ENCODE peak calls at places on chromosomes 6 and 20, in eight cellular contexts. Z is naive thymus-derived CD4-positive, alpha-beta T cell; E is foreskin fibroblast; N is neural progenitor cell; K is breast epithelium; W is cardiac fibroblast; T is BJ; Y is endodermal cell. D is an unnamed sample.

GRCh38 chr20:38156888-38157634 is 8.0 kb downstream of the TGM2 start:
- DNase-seq in Z (no peak), E (no peak), N (no peak), K (no peak), W (peak), T (no peak), Y (no peak), D (no peak)

GRCh38 chr20:24767623-24768100 is 181.4 kb upstream of the CST7 start:
- DNase-seq in Z (no peak), E (no peak), N (no peak), K (no peak), W (no peak), T (no peak), Y (peak), D (no peak)

GRCh38 chr6:86728976-86729375 is 208.4 kb upstream of the HTR1E start:
- DNase-seq in Z (no peak), E (no peak), N (no peak), K (no peak), W (no peak), T (no peak), Y (no peak), D (no peak)

GRCh38 chr6:159832941-159833340 is 32.9 kb downstream of the PNLDC1 start:
- DNase-seq in Z (no peak), E (peak), N (no peak), K (no peak), W (no peak), T (no peak), Y (no peak), D (no peak)

GRCh38 chr20:53070714-53071392 is 98.7 kb downstream of the TSHZ2 start:
- DNase-seq in Z (no peak), E (no peak), N (peak), K (no peak), W (no peak), T (no peak), Y (no peak), D (no peak)

GRCh38 chr6:154613137-154613676 is 102.7 kb upstream of the CNKSR3 start:
- DNase-seq in Z (no peak), E (peak), N (no peak), K (no peak), W (peak), T (peak), Y (no peak), D (peak)

GRCh38 chr20:34824026-34824860 is 1.2 kb downstream of the NCOA6 start:
- DNase-seq in Z (peak), E (peak), N (peak), K (peak), W (peak), T (no peak), Y (peak), D (peak)

GRCh38 chr6:25041676-25042598 is 106.2 kb upstream of the RIPOR2 start:
- DNase-seq in Z (peak), E (no peak), N (no peak), K (no peak), W (no peak), T (no peak), Y (peak), D (no peak)

GRCh38 chr6:39314273-39314790 is at the start of gene KCNK17:
- DNase-seq in Z (no peak), E (no peak), N (peak), K (no peak), W (no peak), T (no peak), Y (no peak), D (no peak)

GRCh38 chr6:167678102-167679101 is 148.3 kb upstream of the AFDN start:
- DNase-seq in Z (no peak), E (no peak), N (peak), K (no peak), W (no peak), T (no peak), Y (peak), D (no peak)
- H3K4me3 ChIP-seq in Z (no peak), E (no peak), N (peak), K (peak), W (peak), T (no peak), Y (peak), D (no peak)

GRCh38 chr6:37005061-37005810 is at the start of gene FGD2:
- DNase-seq in Z (no peak), E (no peak), N (no peak), K (no peak), W (no peak), T (no peak), Y (peak), D (no peak)
- H3K4me3 ChIP-seq in Z (peak), E (no peak), N (no peak), K (peak), W (no peak), T (no peak), Y (no peak), D (no peak)

DNA sequence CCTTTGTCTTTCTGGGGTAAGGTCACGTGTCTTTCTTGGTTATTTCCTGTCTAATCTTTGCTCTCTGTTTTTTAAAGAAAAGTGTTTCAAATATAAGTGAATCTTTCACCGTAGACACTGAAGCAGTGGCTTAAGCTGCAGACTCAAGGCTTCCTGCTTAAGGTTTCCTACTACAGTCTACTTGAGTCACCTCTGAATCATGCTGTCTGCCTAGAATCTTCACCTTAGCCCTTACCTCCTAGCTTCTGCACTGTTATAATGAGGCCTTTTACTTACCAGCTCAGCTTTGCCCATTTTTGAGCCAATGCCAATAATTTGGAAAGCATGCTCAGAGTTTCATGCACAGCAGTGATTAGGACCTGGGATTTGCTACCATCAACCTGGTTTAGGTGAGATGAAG is 30.6 kb downstream of the ADGRF4 start:
- DNase-seq in Z (no peak), E (no peak), N (no peak), K (no peak), W (peak), T (no peak), Y (no peak), D (no peak)
- H3K4me3 ChIP-seq in Z (no peak), E (no peak), N (no peak), K (no peak), W (no peak), T (no peak), Y (no peak), D (no peak)

GRCh38 chr6:18154507-18155272 is at the start of gene TPMT:
- DNase-seq in Z (no peak), E (no peak), N (peak), K (no peak), W (no peak), T (no peak), Y (peak), D (no peak)
- H3K4me3 ChIP-seq in Z (peak), E (peak), N (peak), K (peak), W (peak), T (peak), Y (peak), D (peak)